ENCODE peak calls at places on chromosome 2, in ten cellular contexts. Y, Q, A, V, M, Z, L, E, W and O are unnamed samples.
A peak's percentile ranks its signal among the peaks of the same experiment; 100 is the strongest.

GRCh38 chr2:160407393-160408204 is 86.0 kb downstream of the RBMS1 start:
- DNase-seq in V (peak; percentile 52), W (peak; percentile 11), L (no peak), Y (peak; percentile 46), A (peak; percentile 88), Z (peak; percentile 87), Q (peak; percentile 20), M (peak; percentile 60), E (peak; percentile 46), O (no peak)

GRCh38 chr2:392181-392920 is 104.5 kb upstream of the ALKAL2 start:
- DNase-seq in L (no peak), M (no peak), Z (no peak), V (no peak), W (no peak), E (no peak), A (no peak), Y (no peak), Q (no peak), O (no peak)

GRCh38 chr2:147051248-147051647 is 793.6 kb upstream of the ACVR2A start:
- DNase-seq in V (no peak), L (no peak), M (no peak), W (no peak), Q (no peak), Y (no peak), A (no peak), Z (no peak), E (no peak), O (no peak)

GRCh38 chr2:72035518-72036172 is 112.0 kb downstream of the CYP26B1 start:
- DNase-seq in W (no peak), A (peak; percentile 43), E (no peak), L (no peak), Z (no peak), V (no peak), Q (no peak), M (no peak), Y (no peak), O (peak; percentile 24)

GRCh38 chr2:68784191-68784590 is 49.6 kb downstream of the ARHGAP25 start:
- DNase-seq in E (no peak), Q (no peak), W (no peak), M (no peak), Z (no peak), V (no peak), L (no peak), Y (no peak), A (no peak), O (no peak)

GRCh38 chr2:98868548-98869271 is 67.3 kb downstream of the CRACDL start:
- DNase-seq in Y (no peak), E (peak; percentile 22), V (no peak), W (no peak), M (no peak), A (no peak), Q (no peak), L (no peak), Z (no peak), O (peak; percentile 9)

GRCh38 chr2:96325038-96325883 is at the start of gene ITPRIPL1:
- DNase-seq in W (no peak), L (no peak), M (no peak), A (no peak), Z (no peak), Q (no peak), E (peak; percentile 24), V (peak; percentile 32), Y (peak; percentile 46), O (no peak)

GRCh38 chr2:238345286-238345968 is 25.1 kb downstream of the TRAF3IP1 start:
- DNase-seq in Q (no peak), L (no peak), W (no peak), A (no peak), M (no peak), Y (no peak), V (no peak), Z (no peak), E (no peak), O (no peak)

GRCh38 chr2:26316041-26316440 is 29.9 kb upstream of the SELENOI start:
- DNase-seq in W (no peak), M (no peak), L (no peak), E (no peak), Q (no peak), Y (peak; percentile 28), A (no peak), V (no peak), Z (no peak), O (no peak)

GRCh38 chr2:161414385-161415040 is 1.6 kb upstream of the TBR1 start:
- DNase-seq in M (no peak), L (no peak), Q (no peak), Y (no peak), W (no peak), V (peak; percentile 3), E (peak; percentile 22), A (peak; percentile 69), Z (peak; percentile 70), O (peak; percentile 45)

GRCh38 chr2:125450092-125450491 is 1205.9 kb upstream of the GYPC start:
- DNase-seq in Y (no peak), W (no peak), L (no peak), A (no peak), V (no peak), M (no peak), Q (no peak), E (no peak), Z (no peak), O (no peak)

GRCh38 chr2:67322361-67323001 is 74.7 kb upstream of the ETAA1 start:
- DNase-seq in Y (peak; percentile 5), M (no peak), Z (peak; percentile 57), E (peak; percentile 14), W (no peak), L (no peak), Q (peak; percentile 70), V (no peak), A (no peak), O (no peak)